ENCODE peak calls at places on chromosomes 4 and X, in six cellular contexts. One of them, this sample, is unnamed.
A peak's percentile ranks its signal among the peaks of the same experiment; 100 is the strongest.

GRCh38 chr4:106172846-106173245 is 143.2 kb downstream of the TBCK start:
- DNase-seq in neural crest cell: no peak
- DNase-seq in A673: no peak
- DNase-seq in HepG2: no peak
- DNase-seq in OCI-LY7: no peak
- DNase-seq in PC-9: peak; percentile 60
- DNase-seq in this sample: no peak

GRCh38 chr4:37728064-37728463 is 41.9 kb upstream of the RELL1 start:
- DNase-seq in HepG2: peak; percentile 78
- DNase-seq in A673: no peak
- DNase-seq in PC-9: peak; percentile 48
- DNase-seq in OCI-LY7: peak; percentile 7
- DNase-seq in neural crest cell: no peak
- DNase-seq in this sample: no peak

GRCh38 chrX:122094611-122095010 is 1047.2 kb downstream of the GLUD2 start:
- DNase-seq in PC-9: no peak
- DNase-seq in A673: no peak
- DNase-seq in OCI-LY7: no peak
- DNase-seq in HepG2: no peak
- DNase-seq in neural crest cell: no peak
- DNase-seq in this sample: peak; percentile 0

GRCh38 chr4:139841464-139842195 is 176.0 kb downstream of the MGST2 start:
- DNase-seq in A673: no peak
- DNase-seq in PC-9: no peak
- DNase-seq in neural crest cell: no peak
- DNase-seq in HepG2: peak; percentile 98
- DNase-seq in OCI-LY7: peak; percentile 14
- DNase-seq in this sample: no peak

GRCh38 chr4:113469023-113469390 is 292.5 kb downstream of the CAMK2D start:
- DNase-seq in neural crest cell: no peak
- DNase-seq in HepG2: no peak
- DNase-seq in A673: no peak
- DNase-seq in PC-9: no peak
- DNase-seq in OCI-LY7: no peak
- DNase-seq in this sample: no peak

GRCh38 chr4:80263541-80264351 is 2.7 kb upstream of the FGF5 start:
- DNase-seq in neural crest cell: no peak
- DNase-seq in OCI-LY7: no peak
- DNase-seq in HepG2: no peak
- DNase-seq in A673: no peak
- DNase-seq in PC-9: no peak
- DNase-seq in this sample: no peak

GRCh38 chr4:8688908-8689445 is 96.4 kb downstream of the CPZ start:
- DNase-seq in HepG2: no peak
- DNase-seq in neural crest cell: no peak
- DNase-seq in A673: no peak
- DNase-seq in PC-9: no peak
- DNase-seq in OCI-LY7: no peak
- DNase-seq in this sample: no peak

GRCh38 chr4:103994059-103994458 is 274.3 kb upstream of the TACR3 start:
- DNase-seq in PC-9: no peak
- DNase-seq in OCI-LY7: no peak
- DNase-seq in A673: peak; percentile 43
- DNase-seq in HepG2: peak; percentile 10
- DNase-seq in neural crest cell: no peak
- DNase-seq in this sample: no peak

GRCh38 chr4:158496030-158496741 is 25.5 kb upstream of the RXFP1 start:
- DNase-seq in neural crest cell: peak; percentile 32
- DNase-seq in HepG2: peak; percentile 10
- DNase-seq in OCI-LY7: peak; percentile 14
- DNase-seq in PC-9: no peak
- DNase-seq in A673: peak; percentile 45
- DNase-seq in this sample: peak; percentile 40

GRCh38 chr4:5524900-5525299 is 183.5 kb downstream of the EVC2 start:
- DNase-seq in A673: peak; percentile 12
- DNase-seq in HepG2: no peak
- DNase-seq in OCI-LY7: no peak
- DNase-seq in PC-9: no peak
- DNase-seq in neural crest cell: no peak
- DNase-seq in this sample: no peak

GRCh38 chrX:115561605-115562491 is 874 bp downstream of the PLS3 start:
- DNase-seq in HepG2: peak; percentile 4
- DNase-seq in neural crest cell: peak; percentile 49
- DNase-seq in PC-9: peak; percentile 53
- DNase-seq in A673: peak; percentile 55
- DNase-seq in OCI-LY7: no peak
- DNase-seq in this sample: no peak

GRCh38 chrX:115562492-115562872 is 1.5 kb downstream of the PLS3 start:
- DNase-seq in neural crest cell: peak; percentile 18
- DNase-seq in HepG2: peak; percentile 13
- DNase-seq in OCI-LY7: no peak
- DNase-seq in PC-9: peak; percentile 66
- DNase-seq in A673: peak; percentile 40
- DNase-seq in this sample: no peak

GRCh38 chrX:115560211-115560977 is 580 bp upstream of the PLS3 start:
- DNase-seq in OCI-LY7: no peak
- DNase-seq in PC-9: peak; percentile 98
- DNase-seq in A673: no peak
- DNase-seq in HepG2: peak; percentile 63
- DNase-seq in neural crest cell: no peak
- DNase-seq in this sample: no peak

GRCh38 chrX:115559672-115560071 is 1.3 kb upstream of the PLS3 start:
- DNase-seq in HepG2: peak; percentile 70
- DNase-seq in OCI-LY7: no peak
- DNase-seq in A673: no peak
- DNase-seq in PC-9: no peak
- DNase-seq in neural crest cell: no peak
- DNase-seq in this sample: no peak

GRCh38 chrX:115560978-115561604 is at the start of gene PLS3:
- DNase-seq in neural crest cell: peak; percentile 78
- DNase-seq in A673: peak; percentile 87
- DNase-seq in PC-9: peak; percentile 71
- DNase-seq in HepG2: peak; percentile 77
- DNase-seq in OCI-LY7: no peak
- DNase-seq in this sample: peak; percentile 42
- TF ChIP-seq CTCF in neural crest cell: no peak
- TF ChIP-seq CTCF in A673: no peak
- TF ChIP-seq CTCF in PC-9: no peak
- TF ChIP-seq CTCF in HepG2: no peak
- TF ChIP-seq CTCF in OCI-LY7: no peak
- TF ChIP-seq CTCF in this sample: no peak

DNA sequence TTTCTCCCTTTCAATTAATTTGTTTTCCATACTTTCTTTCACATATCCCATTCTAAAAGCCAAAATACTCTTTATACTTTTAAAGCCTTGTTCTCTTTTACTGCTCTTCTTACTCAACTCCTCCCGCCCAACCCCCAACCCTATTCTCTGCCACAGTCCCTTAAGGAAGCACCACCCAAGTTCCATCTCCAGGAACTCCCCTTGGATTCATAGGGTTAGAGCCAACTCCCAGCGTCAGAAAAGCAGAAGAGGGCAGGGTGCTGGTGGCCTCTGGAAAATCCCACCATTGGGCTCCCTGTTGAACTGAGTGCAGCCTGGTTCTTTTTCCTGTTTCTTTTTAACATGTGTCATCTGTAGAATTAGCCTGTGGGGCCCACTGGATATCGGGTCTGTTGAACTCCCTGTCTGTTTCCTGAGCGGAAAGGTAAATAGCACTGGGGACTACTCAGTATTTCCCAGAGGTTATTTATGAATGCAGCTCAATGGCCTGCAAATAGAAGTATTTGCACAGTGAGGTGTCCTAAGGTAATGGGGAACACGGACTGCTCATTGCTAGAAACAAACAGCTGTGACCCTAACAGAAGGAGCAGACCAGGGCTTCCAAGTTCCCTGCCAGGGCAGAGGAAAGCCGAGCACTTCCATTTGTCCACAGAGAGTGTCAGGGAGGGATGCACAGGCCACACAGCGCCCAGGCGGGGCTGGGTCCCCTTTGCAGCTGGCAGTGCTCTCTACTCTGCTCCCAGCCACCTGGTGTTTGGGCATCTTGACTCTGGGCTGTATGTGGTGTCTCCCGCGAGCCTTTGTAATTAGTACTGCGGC is 102.6 kb downstream of the FHDC1 start:
- DNase-seq in OCI-LY7: no peak
- DNase-seq in A673: no peak
- DNase-seq in HepG2: peak; percentile 87
- DNase-seq in PC-9: no peak
- DNase-seq in neural crest cell: no peak
- DNase-seq in this sample: no peak
- TF ChIP-seq CTCF in OCI-LY7: no peak
- TF ChIP-seq CTCF in A673: no peak
- TF ChIP-seq CTCF in HepG2: no peak
- TF ChIP-seq CTCF in PC-9: no peak
- TF ChIP-seq CTCF in neural crest cell: no peak
- TF ChIP-seq CTCF in this sample: no peak

GRCh38 chrX:81876437-81876836 is 674.5 kb downstream of the SH3BGRL start:
- DNase-seq in PC-9: no peak
- DNase-seq in HepG2: no peak
- DNase-seq in OCI-LY7: no peak
- DNase-seq in A673: no peak
- DNase-seq in neural crest cell: no peak
- DNase-seq in this sample: no peak

GRCh38 chrX:81874807-81875206 is 672.9 kb downstream of the SH3BGRL start:
- DNase-seq in HepG2: no peak
- DNase-seq in neural crest cell: no peak
- DNase-seq in A673: no peak
- DNase-seq in OCI-LY7: no peak
- DNase-seq in PC-9: no peak
- DNase-seq in this sample: no peak

DNA sequence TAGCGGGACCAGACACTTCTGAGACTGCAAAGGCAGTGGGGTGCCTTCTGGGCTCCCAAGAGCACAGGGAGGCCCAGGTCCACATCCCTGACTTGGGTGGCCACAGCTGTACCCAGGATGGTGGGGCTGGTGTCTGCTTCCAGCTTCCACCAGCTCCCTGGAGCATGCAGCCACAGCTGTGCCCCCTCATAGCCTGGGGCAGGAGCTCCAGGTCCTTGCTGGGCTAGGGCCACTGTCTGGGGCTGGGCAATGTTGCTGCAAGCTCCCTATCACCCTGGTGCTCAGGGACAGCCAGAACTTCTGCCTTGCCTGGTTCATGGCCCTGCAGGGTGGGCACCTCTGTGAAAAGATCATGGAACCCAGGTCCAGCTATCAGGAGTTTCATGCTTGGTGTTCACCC is 673.9 kb downstream of the SH3BGRL start:
- DNase-seq in PC-9: no peak
- DNase-seq in A673: no peak
- DNase-seq in neural crest cell: no peak
- DNase-seq in OCI-LY7: no peak
- DNase-seq in HepG2: no peak
- DNase-seq in this sample: no peak
- TF ChIP-seq CTCF in PC-9: no peak
- TF ChIP-seq CTCF in A673: no peak
- TF ChIP-seq CTCF in neural crest cell: no peak
- TF ChIP-seq CTCF in OCI-LY7: no peak
- TF ChIP-seq CTCF in HepG2: no peak
- TF ChIP-seq CTCF in this sample: no peak

GRCh38 chrX:106874075-106874474 is 29.1 kb downstream of the RIPPLY1 start:
- DNase-seq in PC-9: peak; percentile 38
- DNase-seq in HepG2: peak; percentile 4
- DNase-seq in neural crest cell: no peak
- DNase-seq in A673: peak; percentile 47
- DNase-seq in OCI-LY7: peak; percentile 43
- DNase-seq in this sample: no peak
- TF ChIP-seq CTCF in PC-9: peak; percentile 86
- TF ChIP-seq CTCF in HepG2: peak; percentile 28
- TF ChIP-seq CTCF in neural crest cell: peak; percentile 71
- TF ChIP-seq CTCF in A673: peak; percentile 77
- TF ChIP-seq CTCF in OCI-LY7: peak; percentile 77
- TF ChIP-seq CTCF in this sample: peak; percentile 19

DNA sequence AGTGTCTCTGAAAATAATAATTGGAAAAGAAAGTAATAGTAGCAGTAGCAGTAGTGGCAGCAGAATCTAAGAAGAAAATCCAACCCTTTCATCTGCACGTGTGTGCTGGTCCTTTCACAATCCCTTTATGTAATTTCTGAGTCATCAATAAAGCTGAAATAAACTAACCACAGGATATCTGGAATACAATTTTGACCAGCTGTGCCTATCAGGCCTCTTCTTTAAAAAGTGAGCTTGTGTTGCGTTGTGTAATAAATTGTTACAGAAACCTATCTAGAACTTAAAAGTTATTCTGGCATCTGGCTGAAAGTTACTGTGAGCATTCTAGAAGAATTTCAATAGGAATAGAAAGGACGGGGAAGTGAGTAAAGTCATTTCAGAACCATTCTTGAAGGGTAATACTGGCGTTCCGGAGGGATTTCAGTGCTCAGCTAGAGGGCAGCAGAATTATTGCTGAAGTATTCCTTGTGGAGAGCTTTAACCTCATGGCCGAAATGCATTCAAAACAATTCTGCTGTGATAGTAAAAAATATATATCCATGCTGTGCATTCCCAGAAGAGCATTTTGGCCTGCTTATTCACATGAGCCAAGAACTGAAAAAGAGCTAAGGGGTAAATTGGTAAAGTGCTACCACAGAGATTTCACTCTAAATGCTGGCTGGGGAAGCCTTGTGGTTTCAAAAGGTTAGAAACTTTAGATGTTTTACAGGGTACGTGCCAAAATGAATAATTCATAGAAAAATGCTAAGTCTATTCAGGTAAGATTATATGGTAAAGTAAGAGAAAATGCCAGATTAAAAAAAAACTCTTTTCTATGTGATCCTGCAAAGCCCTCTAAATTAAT is 260.6 kb downstream of the NKX6-1 start:
- DNase-seq in A673: peak; percentile 7
- DNase-seq in HepG2: no peak
- DNase-seq in OCI-LY7: no peak
- DNase-seq in neural crest cell: no peak
- DNase-seq in PC-9: no peak
- DNase-seq in this sample: no peak
- TF ChIP-seq CTCF in A673: no peak
- TF ChIP-seq CTCF in HepG2: no peak
- TF ChIP-seq CTCF in OCI-LY7: no peak
- TF ChIP-seq CTCF in neural crest cell: no peak
- TF ChIP-seq CTCF in PC-9: no peak
- TF ChIP-seq CTCF in this sample: no peak

DNA sequence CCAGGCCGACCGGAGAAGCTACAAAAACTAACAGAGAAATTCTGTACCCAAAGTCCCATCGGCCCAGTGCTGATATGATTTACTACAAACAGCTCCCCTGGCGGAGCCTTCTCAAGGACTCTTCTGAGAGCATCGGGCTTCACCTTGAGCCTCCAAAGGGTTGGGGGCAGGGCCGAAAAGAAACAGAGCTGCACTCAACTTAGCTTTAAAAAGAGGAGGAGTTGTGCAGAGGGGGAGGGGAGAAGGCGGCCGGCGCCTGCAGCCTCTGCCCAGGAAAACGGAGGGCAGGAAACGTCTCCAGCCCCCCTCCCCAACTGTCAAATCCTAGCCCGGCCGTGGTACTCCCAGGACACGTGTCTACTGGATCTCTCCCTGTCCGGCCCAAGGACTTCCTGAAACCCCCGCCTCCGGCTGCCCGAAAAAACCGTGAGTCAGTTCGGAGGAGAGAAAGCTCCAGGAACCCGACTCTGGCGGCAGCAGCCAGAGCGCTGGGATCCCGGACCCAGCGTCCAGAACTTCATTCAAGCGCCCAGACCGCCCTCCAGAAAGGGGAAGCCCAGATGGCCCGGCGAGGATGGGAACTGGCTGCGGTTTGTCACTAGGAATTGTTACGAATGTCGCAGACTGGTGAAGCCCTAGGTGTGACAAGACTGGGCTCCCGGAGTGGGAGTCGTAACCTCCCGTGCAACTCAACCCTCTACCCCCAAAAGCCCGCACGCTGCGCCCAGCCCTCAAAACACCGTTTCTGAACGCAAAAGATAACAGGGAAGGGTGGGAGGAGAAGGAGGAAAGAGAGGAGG is 1.0 kb downstream of the ADAMTS3 start:
- DNase-seq in PC-9: peak; percentile 40
- DNase-seq in OCI-LY7: no peak
- DNase-seq in A673: peak; percentile 31
- DNase-seq in neural crest cell: peak; percentile 43
- DNase-seq in HepG2: peak; percentile 3
- DNase-seq in this sample: peak; percentile 26
- TF ChIP-seq CTCF in PC-9: no peak
- TF ChIP-seq CTCF in OCI-LY7: no peak
- TF ChIP-seq CTCF in A673: no peak
- TF ChIP-seq CTCF in neural crest cell: peak; percentile 58
- TF ChIP-seq CTCF in HepG2: no peak
- TF ChIP-seq CTCF in this sample: no peak

This sample was measured in GM20000.